ENCODE peak calls at places on chromosomes 6 and 20, in eight cellular contexts. B is transverse colon, Y is NCI-H1105 treated with DMSO at 0.1 percent for 48 hours, E is NCI-H460, D is tibial artery, P is LoVo, J is HEK293T, C is ascending aorta. W is an unnamed sample.

GRCh38 chr6:105389543-105389942 is 13.3 kb downstream of the PREP start:
- DNase-seq in E (no peak), J (no peak), Y (no peak), C (no peak), B (no peak), D (no peak), P (no peak), W (no peak)

GRCh38 chr6:5286780-5287179 is 25.5 kb downstream of the FARS2 start:
- DNase-seq in P (no peak), E (no peak), Y (no peak), D (no peak), J (no peak), B (no peak), C (no peak), W (no peak)

GRCh38 chr6:112184996-112185395 is 69.4 kb downstream of the LAMA4 start:
- DNase-seq in B (no peak), Y (no peak), D (no peak), J (no peak), E (no peak), P (no peak), C (no peak), W (no peak)

GRCh38 chr20:6008254-6008653 is 45.6 kb downstream of the LRRN4 start:
- DNase-seq in J (no peak), E (peak), Y (no peak), D (peak), C (peak), B (peak), P (peak), W (peak)

GRCh38 chr6:56247654-56248122 is 308 bp upstream of the COL21A1 start:
- DNase-seq in B (no peak), Y (no peak), D (no peak), P (no peak), C (no peak), J (no peak), E (no peak), W (no peak)

GRCh38 chr6:36717231-36717825 is 19.7 kb downstream of the RAB44 start:
- DNase-seq in D (peak), Y (no peak), J (no peak), P (no peak), E (no peak), C (no peak), B (no peak), W (no peak)

GRCh38 chr6:154457046-154457713 is 53.3 kb downstream of the CNKSR3 start:
- DNase-seq in J (no peak), B (no peak), Y (no peak), C (no peak), P (no peak), E (no peak), D (no peak), W (no peak)

GRCh38 chr6:152471459-152472070 is 165.6 kb downstream of the SYNE1 start:
- DNase-seq in C (no peak), B (no peak), D (no peak), Y (no peak), E (no peak), P (no peak), J (peak), W (no peak)

GRCh38 chr6:7911345-7911725 is 747 bp upstream of the TXNDC5 start:
- DNase-seq in Y (no peak), E (no peak), B (peak), C (no peak), J (no peak), D (no peak), P (peak), W (peak)

GRCh38 chr6:36114798-36115408 is 15.4 kb upstream of the MAPK13 start:
- DNase-seq in J (no peak), D (no peak), P (no peak), Y (no peak), E (no peak), C (no peak), B (no peak), W (peak)

W was measured in small intestine.